ENCODE peak calls at places on chromosomes 16 and 17, in ten cellular contexts. One of them, this sample, is unnamed.

GRCh38 chr17:28345420-28346198 is 10.0 kb downstream of the TNFAIP1 start:
- DNase-seq in central memory CD4-positive, alpha-beta T cell: no peak
- DNase-seq in nucleus accumbens: no peak
- DNase-seq in IMR-90: no peak
- DNase-seq in B cell: no peak
- DNase-seq in activated T-helper 1 cell treated with Interleukin-2 at 50 U/mL for 16 hours: no peak
- DNase-seq in CD4-positive, alpha-beta T cell: no peak
- DNase-seq in sigmoid colon: no peak
- DNase-seq in retina: no peak
- DNase-seq in activated CD4-positive, alpha-beta memory T cell treated with anti-CD3 and anti-CD28 coated beads, Interleukin-2, amount 10 ng/mL, durations not matched to agents 7 days and 5 days: no peak
- DNase-seq in this sample: no peak

GRCh38 chr17:50272246-50272645 is 2.0 kb upstream of the TMEM92 start:
- DNase-seq in activated CD4-positive, alpha-beta memory T cell treated with anti-CD3 and anti-CD28 coated beads, Interleukin-2, amount 10 ng/mL, durations not matched to agents 7 days and 5 days: no peak
- DNase-seq in retina: no peak
- DNase-seq in IMR-90: no peak
- DNase-seq in CD4-positive, alpha-beta T cell: no peak
- DNase-seq in nucleus accumbens: no peak
- DNase-seq in sigmoid colon: no peak
- DNase-seq in B cell: no peak
- DNase-seq in activated T-helper 1 cell treated with Interleukin-2 at 50 U/mL for 16 hours: no peak
- DNase-seq in central memory CD4-positive, alpha-beta T cell: no peak
- DNase-seq in this sample: peak

GRCh38 chr16:56367764-56368163 is 57.6 kb downstream of the AMFR start:
- DNase-seq in activated CD4-positive, alpha-beta memory T cell treated with anti-CD3 and anti-CD28 coated beads, Interleukin-2, amount 10 ng/mL, durations not matched to agents 7 days and 5 days: no peak
- DNase-seq in central memory CD4-positive, alpha-beta T cell: no peak
- DNase-seq in CD4-positive, alpha-beta T cell: no peak
- DNase-seq in activated T-helper 1 cell treated with Interleukin-2 at 50 U/mL for 16 hours: no peak
- DNase-seq in B cell: no peak
- DNase-seq in IMR-90: no peak
- DNase-seq in nucleus accumbens: no peak
- DNase-seq in sigmoid colon: no peak
- DNase-seq in retina: no peak
- DNase-seq in this sample: no peak

GRCh38 chr17:29977836-29978235 is 36.4 kb downstream of the EFCAB5 start:
- DNase-seq in IMR-90: peak
- DNase-seq in central memory CD4-positive, alpha-beta T cell: no peak
- DNase-seq in B cell: no peak
- DNase-seq in sigmoid colon: no peak
- DNase-seq in retina: no peak
- DNase-seq in activated CD4-positive, alpha-beta memory T cell treated with anti-CD3 and anti-CD28 coated beads, Interleukin-2, amount 10 ng/mL, durations not matched to agents 7 days and 5 days: no peak
- DNase-seq in activated T-helper 1 cell treated with Interleukin-2 at 50 U/mL for 16 hours: no peak
- DNase-seq in nucleus accumbens: no peak
- DNase-seq in CD4-positive, alpha-beta T cell: no peak
- DNase-seq in this sample: no peak

GRCh38 chr17:28898261-28898955 is 875 bp upstream of the FLOT2 start:
- DNase-seq in CD4-positive, alpha-beta T cell: no peak
- DNase-seq in B cell: no peak
- DNase-seq in activated CD4-positive, alpha-beta memory T cell treated with anti-CD3 and anti-CD28 coated beads, Interleukin-2, amount 10 ng/mL, durations not matched to agents 7 days and 5 days: no peak
- DNase-seq in central memory CD4-positive, alpha-beta T cell: no peak
- DNase-seq in sigmoid colon: no peak
- DNase-seq in activated T-helper 1 cell treated with Interleukin-2 at 50 U/mL for 16 hours: no peak
- DNase-seq in IMR-90: no peak
- DNase-seq in nucleus accumbens: no peak
- DNase-seq in retina: no peak
- DNase-seq in this sample: no peak

GRCh38 chr17:6995500-6996255 is at the start of gene ALOX12:
- DNase-seq in B cell: no peak
- DNase-seq in IMR-90: no peak
- DNase-seq in nucleus accumbens: no peak
- DNase-seq in CD4-positive, alpha-beta T cell: no peak
- DNase-seq in activated T-helper 1 cell treated with Interleukin-2 at 50 U/mL for 16 hours: no peak
- DNase-seq in activated CD4-positive, alpha-beta memory T cell treated with anti-CD3 and anti-CD28 coated beads, Interleukin-2, amount 10 ng/mL, durations not matched to agents 7 days and 5 days: no peak
- DNase-seq in retina: peak
- DNase-seq in sigmoid colon: no peak
- DNase-seq in central memory CD4-positive, alpha-beta T cell: no peak
- DNase-seq in this sample: peak

GRCh38 chr16:48676836-48677235 is 66.9 kb upstream of the N4BP1 start:
- DNase-seq in IMR-90: peak
- DNase-seq in sigmoid colon: no peak
- DNase-seq in B cell: no peak
- DNase-seq in nucleus accumbens: no peak
- DNase-seq in activated CD4-positive, alpha-beta memory T cell treated with anti-CD3 and anti-CD28 coated beads, Interleukin-2, amount 10 ng/mL, durations not matched to agents 7 days and 5 days: no peak
- DNase-seq in activated T-helper 1 cell treated with Interleukin-2 at 50 U/mL for 16 hours: no peak
- DNase-seq in central memory CD4-positive, alpha-beta T cell: no peak
- DNase-seq in retina: no peak
- DNase-seq in CD4-positive, alpha-beta T cell: no peak
- DNase-seq in this sample: no peak

GRCh38 chr16:47694543-47694942 is 233.4 kb downstream of the PHKB start:
- DNase-seq in B cell: no peak
- DNase-seq in retina: no peak
- DNase-seq in CD4-positive, alpha-beta T cell: no peak
- DNase-seq in IMR-90: no peak
- DNase-seq in activated CD4-positive, alpha-beta memory T cell treated with anti-CD3 and anti-CD28 coated beads, Interleukin-2, amount 10 ng/mL, durations not matched to agents 7 days and 5 days: no peak
- DNase-seq in activated T-helper 1 cell treated with Interleukin-2 at 50 U/mL for 16 hours: no peak
- DNase-seq in central memory CD4-positive, alpha-beta T cell: no peak
- DNase-seq in sigmoid colon: no peak
- DNase-seq in nucleus accumbens: no peak
- DNase-seq in this sample: no peak

GRCh38 chr17:45825792-45826191 is 18.9 kb upstream of the SPPL2C start:
- DNase-seq in central memory CD4-positive, alpha-beta T cell: no peak
- DNase-seq in sigmoid colon: no peak
- DNase-seq in IMR-90: no peak
- DNase-seq in nucleus accumbens: peak
- DNase-seq in CD4-positive, alpha-beta T cell: no peak
- DNase-seq in activated T-helper 1 cell treated with Interleukin-2 at 50 U/mL for 16 hours: no peak
- DNase-seq in B cell: no peak
- DNase-seq in retina: no peak
- DNase-seq in activated CD4-positive, alpha-beta memory T cell treated with anti-CD3 and anti-CD28 coated beads, Interleukin-2, amount 10 ng/mL, durations not matched to agents 7 days and 5 days: no peak
- DNase-seq in this sample: no peak

GRCh38 chr17:4583796-4584124 is 569 bp upstream of the SMTNL2 start:
- DNase-seq in IMR-90: no peak
- DNase-seq in central memory CD4-positive, alpha-beta T cell: no peak
- DNase-seq in activated CD4-positive, alpha-beta memory T cell treated with anti-CD3 and anti-CD28 coated beads, Interleukin-2, amount 10 ng/mL, durations not matched to agents 7 days and 5 days: no peak
- DNase-seq in CD4-positive, alpha-beta T cell: no peak
- DNase-seq in activated T-helper 1 cell treated with Interleukin-2 at 50 U/mL for 16 hours: no peak
- DNase-seq in B cell: no peak
- DNase-seq in nucleus accumbens: no peak
- DNase-seq in sigmoid colon: no peak
- DNase-seq in retina: peak
- DNase-seq in this sample: no peak

GRCh38 chr16:72123426-72123825 is 29.8 kb downstream of the DHX38 start:
- DNase-seq in nucleus accumbens: no peak
- DNase-seq in activated T-helper 1 cell treated with Interleukin-2 at 50 U/mL for 16 hours: no peak
- DNase-seq in retina: no peak
- DNase-seq in central memory CD4-positive, alpha-beta T cell: no peak
- DNase-seq in IMR-90: no peak
- DNase-seq in B cell: no peak
- DNase-seq in CD4-positive, alpha-beta T cell: no peak
- DNase-seq in activated CD4-positive, alpha-beta memory T cell treated with anti-CD3 and anti-CD28 coated beads, Interleukin-2, amount 10 ng/mL, durations not matched to agents 7 days and 5 days: no peak
- DNase-seq in sigmoid colon: no peak
- DNase-seq in this sample: no peak

GRCh38 chr16:87062569-87063442 is 254.4 kb downstream of the C16orf95 start:
- DNase-seq in sigmoid colon: peak
- DNase-seq in activated CD4-positive, alpha-beta memory T cell treated with anti-CD3 and anti-CD28 coated beads, Interleukin-2, amount 10 ng/mL, durations not matched to agents 7 days and 5 days: peak
- DNase-seq in IMR-90: peak
- DNase-seq in B cell: peak
- DNase-seq in central memory CD4-positive, alpha-beta T cell: no peak
- DNase-seq in activated T-helper 1 cell treated with Interleukin-2 at 50 U/mL for 16 hours: no peak
- DNase-seq in nucleus accumbens: peak
- DNase-seq in retina: peak
- DNase-seq in CD4-positive, alpha-beta T cell: no peak
- DNase-seq in this sample: no peak

GRCh38 chr16:27369806-27370205 is 32.2 kb upstream of the IL21R start:
- DNase-seq in activated T-helper 1 cell treated with Interleukin-2 at 50 U/mL for 16 hours: no peak
- DNase-seq in nucleus accumbens: no peak
- DNase-seq in IMR-90: peak
- DNase-seq in retina: no peak
- DNase-seq in activated CD4-positive, alpha-beta memory T cell treated with anti-CD3 and anti-CD28 coated beads, Interleukin-2, amount 10 ng/mL, durations not matched to agents 7 days and 5 days: no peak
- DNase-seq in central memory CD4-positive, alpha-beta T cell: no peak
- DNase-seq in CD4-positive, alpha-beta T cell: no peak
- DNase-seq in B cell: no peak
- DNase-seq in sigmoid colon: no peak
- DNase-seq in this sample: no peak